ENCODE peak calls at places on chromosomes 5 and 9, in eight cellular contexts. One of them, this sample, is unnamed.

GRCh38 chr9:97271292-97271691 is 36.2 kb upstream of the CCDC180 start:
- DNase-seq in hepatic stellate cell: no peak
- DNase-seq in iPS-NIHi11: no peak
- DNase-seq in central memory CD4-positive, alpha-beta T cell: no peak
- DNase-seq in stimulated activated CD8-positive, alpha-beta memory T cell treated with anti-CD3 and anti-CD28 coated beads, Interleukin-12 subunit alpha, Interleukin-12 subunit beta, amount 100 ng/mL, for 1 hour: no peak
- DNase-seq in NCI-H1105 treated with DMSO at 0.1 percent for 48 hours: no peak
- DNase-seq in esophagus squamous epithelium: no peak
- DNase-seq in HEK293T: no peak
- DNase-seq in this sample: no peak

GRCh38 chr9:124574944-124575343 is 67.7 kb upstream of the NR5A1 start:
- DNase-seq in hepatic stellate cell: peak; percentile 16
- DNase-seq in iPS-NIHi11: no peak
- DNase-seq in central memory CD4-positive, alpha-beta T cell: no peak
- DNase-seq in stimulated activated CD8-positive, alpha-beta memory T cell treated with anti-CD3 and anti-CD28 coated beads, Interleukin-12 subunit alpha, Interleukin-12 subunit beta, amount 100 ng/mL, for 1 hour: no peak
- DNase-seq in NCI-H1105 treated with DMSO at 0.1 percent for 48 hours: no peak
- DNase-seq in esophagus squamous epithelium: no peak
- DNase-seq in HEK293T: no peak
- DNase-seq in this sample: no peak

GRCh38 chr9:92715488-92716231 is 45.7 kb upstream of the IPPK start:
- DNase-seq in hepatic stellate cell: no peak
- DNase-seq in iPS-NIHi11: no peak
- DNase-seq in central memory CD4-positive, alpha-beta T cell: no peak
- DNase-seq in stimulated activated CD8-positive, alpha-beta memory T cell treated with anti-CD3 and anti-CD28 coated beads, Interleukin-12 subunit alpha, Interleukin-12 subunit beta, amount 100 ng/mL, for 1 hour: no peak
- DNase-seq in NCI-H1105 treated with DMSO at 0.1 percent for 48 hours: no peak
- DNase-seq in esophagus squamous epithelium: no peak
- DNase-seq in HEK293T: no peak
- DNase-seq in this sample: no peak

GRCh38 chr9:131836021-131836420 is 96.1 kb upstream of the RAPGEF1 start:
- DNase-seq in hepatic stellate cell: no peak
- DNase-seq in iPS-NIHi11: no peak
- DNase-seq in central memory CD4-positive, alpha-beta T cell: no peak
- DNase-seq in stimulated activated CD8-positive, alpha-beta memory T cell treated with anti-CD3 and anti-CD28 coated beads, Interleukin-12 subunit alpha, Interleukin-12 subunit beta, amount 100 ng/mL, for 1 hour: no peak
- DNase-seq in NCI-H1105 treated with DMSO at 0.1 percent for 48 hours: no peak
- DNase-seq in esophagus squamous epithelium: no peak
- DNase-seq in HEK293T: no peak
- DNase-seq in this sample: no peak

GRCh38 chr5:133316346-133317343 is 264.8 kb downstream of the HSPA4 start:
- DNase-seq in hepatic stellate cell: no peak
- DNase-seq in iPS-NIHi11: peak; percentile 56
- DNase-seq in central memory CD4-positive, alpha-beta T cell: no peak
- DNase-seq in stimulated activated CD8-positive, alpha-beta memory T cell treated with anti-CD3 and anti-CD28 coated beads, Interleukin-12 subunit alpha, Interleukin-12 subunit beta, amount 100 ng/mL, for 1 hour: no peak
- DNase-seq in NCI-H1105 treated with DMSO at 0.1 percent for 48 hours: no peak
- DNase-seq in esophagus squamous epithelium: no peak
- DNase-seq in HEK293T: peak; percentile 50
- DNase-seq in this sample: no peak

GRCh38 chr9:73780916-73781315 is 629.3 kb downstream of the ANXA1 start:
- DNase-seq in hepatic stellate cell: no peak
- DNase-seq in iPS-NIHi11: no peak
- DNase-seq in central memory CD4-positive, alpha-beta T cell: no peak
- DNase-seq in stimulated activated CD8-positive, alpha-beta memory T cell treated with anti-CD3 and anti-CD28 coated beads, Interleukin-12 subunit alpha, Interleukin-12 subunit beta, amount 100 ng/mL, for 1 hour: no peak
- DNase-seq in NCI-H1105 treated with DMSO at 0.1 percent for 48 hours: no peak
- DNase-seq in esophagus squamous epithelium: no peak
- DNase-seq in HEK293T: no peak
- DNase-seq in this sample: no peak

GRCh38 chr9:105911104-105911911 is 217.0 kb downstream of the TMEM38B start:
- DNase-seq in hepatic stellate cell: no peak
- DNase-seq in iPS-NIHi11: peak; percentile 57
- DNase-seq in central memory CD4-positive, alpha-beta T cell: no peak
- DNase-seq in stimulated activated CD8-positive, alpha-beta memory T cell treated with anti-CD3 and anti-CD28 coated beads, Interleukin-12 subunit alpha, Interleukin-12 subunit beta, amount 100 ng/mL, for 1 hour: no peak
- DNase-seq in NCI-H1105 treated with DMSO at 0.1 percent for 48 hours: no peak
- DNase-seq in esophagus squamous epithelium: no peak
- DNase-seq in HEK293T: no peak
- DNase-seq in this sample: no peak

GRCh38 chr5:157558681-157559080 is 16.9 kb downstream of the ADAM19 start:
- DNase-seq in hepatic stellate cell: no peak
- DNase-seq in iPS-NIHi11: no peak
- DNase-seq in central memory CD4-positive, alpha-beta T cell: no peak
- DNase-seq in stimulated activated CD8-positive, alpha-beta memory T cell treated with anti-CD3 and anti-CD28 coated beads, Interleukin-12 subunit alpha, Interleukin-12 subunit beta, amount 100 ng/mL, for 1 hour: no peak
- DNase-seq in NCI-H1105 treated with DMSO at 0.1 percent for 48 hours: no peak
- DNase-seq in esophagus squamous epithelium: no peak
- DNase-seq in HEK293T: no peak
- DNase-seq in this sample: no peak

GRCh38 chr5:57650360-57651069 is 167.9 kb upstream of the ACTBL2 start:
- DNase-seq in hepatic stellate cell: peak; percentile 14
- DNase-seq in iPS-NIHi11: peak; percentile 57
- DNase-seq in central memory CD4-positive, alpha-beta T cell: no peak
- DNase-seq in stimulated activated CD8-positive, alpha-beta memory T cell treated with anti-CD3 and anti-CD28 coated beads, Interleukin-12 subunit alpha, Interleukin-12 subunit beta, amount 100 ng/mL, for 1 hour: no peak
- DNase-seq in NCI-H1105 treated with DMSO at 0.1 percent for 48 hours: no peak
- DNase-seq in esophagus squamous epithelium: no peak
- DNase-seq in HEK293T: peak; percentile 40
- DNase-seq in this sample: no peak

GRCh38 chr9:1647776-1648175 is 367.4 kb upstream of the SMARCA2 start:
- DNase-seq in hepatic stellate cell: no peak
- DNase-seq in iPS-NIHi11: no peak
- DNase-seq in central memory CD4-positive, alpha-beta T cell: no peak
- DNase-seq in stimulated activated CD8-positive, alpha-beta memory T cell treated with anti-CD3 and anti-CD28 coated beads, Interleukin-12 subunit alpha, Interleukin-12 subunit beta, amount 100 ng/mL, for 1 hour: no peak
- DNase-seq in NCI-H1105 treated with DMSO at 0.1 percent for 48 hours: no peak
- DNase-seq in esophagus squamous epithelium: no peak
- DNase-seq in HEK293T: no peak
- DNase-seq in this sample: no peak

GRCh38 chr5:18745591-18745987 is 1111.3 kb downstream of the TAF11L14 start:
- DNase-seq in hepatic stellate cell: no peak
- DNase-seq in iPS-NIHi11: no peak
- DNase-seq in central memory CD4-positive, alpha-beta T cell: no peak
- DNase-seq in stimulated activated CD8-positive, alpha-beta memory T cell treated with anti-CD3 and anti-CD28 coated beads, Interleukin-12 subunit alpha, Interleukin-12 subunit beta, amount 100 ng/mL, for 1 hour: no peak
- DNase-seq in NCI-H1105 treated with DMSO at 0.1 percent for 48 hours: peak; percentile 43
- DNase-seq in esophagus squamous epithelium: no peak
- DNase-seq in HEK293T: no peak
- DNase-seq in this sample: no peak

GRCh38 chr9:86359480-86359879 is 5.3 kb upstream of the TUT7 start:
- DNase-seq in hepatic stellate cell: no peak
- DNase-seq in iPS-NIHi11: no peak
- DNase-seq in central memory CD4-positive, alpha-beta T cell: no peak
- DNase-seq in stimulated activated CD8-positive, alpha-beta memory T cell treated with anti-CD3 and anti-CD28 coated beads, Interleukin-12 subunit alpha, Interleukin-12 subunit beta, amount 100 ng/mL, for 1 hour: no peak
- DNase-seq in NCI-H1105 treated with DMSO at 0.1 percent for 48 hours: no peak
- DNase-seq in esophagus squamous epithelium: no peak
- DNase-seq in HEK293T: no peak
- DNase-seq in this sample: no peak

GRCh38 chr5:139971202-139971725 is 71.8 kb downstream of the NRG2 start:
- DNase-seq in hepatic stellate cell: no peak
- DNase-seq in iPS-NIHi11: no peak
- DNase-seq in central memory CD4-positive, alpha-beta T cell: no peak
- DNase-seq in stimulated activated CD8-positive, alpha-beta memory T cell treated with anti-CD3 and anti-CD28 coated beads, Interleukin-12 subunit alpha, Interleukin-12 subunit beta, amount 100 ng/mL, for 1 hour: no peak
- DNase-seq in NCI-H1105 treated with DMSO at 0.1 percent for 48 hours: no peak
- DNase-seq in esophagus squamous epithelium: no peak
- DNase-seq in HEK293T: no peak
- DNase-seq in this sample: no peak

GRCh38 chr9:93649610-93650261 is 73.4 kb downstream of the PHF2 start:
- DNase-seq in hepatic stellate cell: no peak
- DNase-seq in iPS-NIHi11: no peak
- DNase-seq in central memory CD4-positive, alpha-beta T cell: no peak
- DNase-seq in stimulated activated CD8-positive, alpha-beta memory T cell treated with anti-CD3 and anti-CD28 coated beads, Interleukin-12 subunit alpha, Interleukin-12 subunit beta, amount 100 ng/mL, for 1 hour: no peak
- DNase-seq in NCI-H1105 treated with DMSO at 0.1 percent for 48 hours: no peak
- DNase-seq in esophagus squamous epithelium: no peak
- DNase-seq in HEK293T: no peak
- DNase-seq in this sample: no peak

GRCh38 chr5:68233075-68233474 is 17.5 kb downstream of the PIK3R1 start:
- DNase-seq in hepatic stellate cell: no peak
- DNase-seq in iPS-NIHi11: no peak
- DNase-seq in central memory CD4-positive, alpha-beta T cell: no peak
- DNase-seq in stimulated activated CD8-positive, alpha-beta memory T cell treated with anti-CD3 and anti-CD28 coated beads, Interleukin-12 subunit alpha, Interleukin-12 subunit beta, amount 100 ng/mL, for 1 hour: no peak
- DNase-seq in NCI-H1105 treated with DMSO at 0.1 percent for 48 hours: no peak
- DNase-seq in esophagus squamous epithelium: no peak
- DNase-seq in HEK293T: no peak
- DNase-seq in this sample: no peak

GRCh38 chr5:35160486-35161116 is 69.7 kb downstream of the PRLR start:
- DNase-seq in hepatic stellate cell: no peak
- DNase-seq in iPS-NIHi11: no peak
- DNase-seq in central memory CD4-positive, alpha-beta T cell: no peak
- DNase-seq in stimulated activated CD8-positive, alpha-beta memory T cell treated with anti-CD3 and anti-CD28 coated beads, Interleukin-12 subunit alpha, Interleukin-12 subunit beta, amount 100 ng/mL, for 1 hour: no peak
- DNase-seq in NCI-H1105 treated with DMSO at 0.1 percent for 48 hours: no peak
- DNase-seq in esophagus squamous epithelium: no peak
- DNase-seq in HEK293T: no peak
- DNase-seq in this sample: no peak

GRCh38 chr9:28234899-28235277 is 661.6 kb upstream of the C9orf72 start:
- DNase-seq in hepatic stellate cell: no peak
- DNase-seq in iPS-NIHi11: no peak
- DNase-seq in central memory CD4-positive, alpha-beta T cell: no peak
- DNase-seq in stimulated activated CD8-positive, alpha-beta memory T cell treated with anti-CD3 and anti-CD28 coated beads, Interleukin-12 subunit alpha, Interleukin-12 subunit beta, amount 100 ng/mL, for 1 hour: no peak
- DNase-seq in NCI-H1105 treated with DMSO at 0.1 percent for 48 hours: no peak
- DNase-seq in esophagus squamous epithelium: no peak
- DNase-seq in HEK293T: no peak
- DNase-seq in this sample: no peak

GRCh38 chr5:149517461-149518122 is 33.6 kb downstream of the CSNK1A1 start:
- DNase-seq in hepatic stellate cell: no peak
- DNase-seq in iPS-NIHi11: no peak
- DNase-seq in central memory CD4-positive, alpha-beta T cell: no peak
- DNase-seq in stimulated activated CD8-positive, alpha-beta memory T cell treated with anti-CD3 and anti-CD28 coated beads, Interleukin-12 subunit alpha, Interleukin-12 subunit beta, amount 100 ng/mL, for 1 hour: no peak
- DNase-seq in NCI-H1105 treated with DMSO at 0.1 percent for 48 hours: no peak
- DNase-seq in esophagus squamous epithelium: no peak
- DNase-seq in HEK293T: no peak
- DNase-seq in this sample: no peak

GRCh38 chr9:130872058-130872453 is 24.6 kb downstream of the QRFP start:
- DNase-seq in hepatic stellate cell: no peak
- DNase-seq in iPS-NIHi11: no peak
- DNase-seq in central memory CD4-positive, alpha-beta T cell: no peak
- DNase-seq in stimulated activated CD8-positive, alpha-beta memory T cell treated with anti-CD3 and anti-CD28 coated beads, Interleukin-12 subunit alpha, Interleukin-12 subunit beta, amount 100 ng/mL, for 1 hour: no peak
- DNase-seq in NCI-H1105 treated with DMSO at 0.1 percent for 48 hours: no peak
- DNase-seq in esophagus squamous epithelium: no peak
- DNase-seq in HEK293T: no peak
- DNase-seq in this sample: no peak

GRCh38 chr5:156394642-156395393 is 67.9 kb downstream of the SGCD start:
- DNase-seq in hepatic stellate cell: no peak
- DNase-seq in iPS-NIHi11: no peak
- DNase-seq in central memory CD4-positive, alpha-beta T cell: no peak
- DNase-seq in stimulated activated CD8-positive, alpha-beta memory T cell treated with anti-CD3 and anti-CD28 coated beads, Interleukin-12 subunit alpha, Interleukin-12 subunit beta, amount 100 ng/mL, for 1 hour: no peak
- DNase-seq in NCI-H1105 treated with DMSO at 0.1 percent for 48 hours: no peak
- DNase-seq in esophagus squamous epithelium: no peak
- DNase-seq in HEK293T: no peak
- DNase-seq in this sample: no peak

GRCh38 chr9:2838356-2838983 is 5.4 kb downstream of the PUM3 start:
- DNase-seq in hepatic stellate cell: no peak
- DNase-seq in iPS-NIHi11: no peak
- DNase-seq in central memory CD4-positive, alpha-beta T cell: no peak
- DNase-seq in stimulated activated CD8-positive, alpha-beta memory T cell treated with anti-CD3 and anti-CD28 coated beads, Interleukin-12 subunit alpha, Interleukin-12 subunit beta, amount 100 ng/mL, for 1 hour: no peak
- DNase-seq in NCI-H1105 treated with DMSO at 0.1 percent for 48 hours: no peak
- DNase-seq in esophagus squamous epithelium: no peak
- DNase-seq in HEK293T: no peak
- DNase-seq in this sample: no peak

GRCh38 chr9:132506907-132507669 is 75.3 kb upstream of the BARHL1 start:
- DNase-seq in hepatic stellate cell: no peak
- DNase-seq in iPS-NIHi11: no peak
- DNase-seq in central memory CD4-positive, alpha-beta T cell: no peak
- DNase-seq in stimulated activated CD8-positive, alpha-beta memory T cell treated with anti-CD3 and anti-CD28 coated beads, Interleukin-12 subunit alpha, Interleukin-12 subunit beta, amount 100 ng/mL, for 1 hour: no peak
- DNase-seq in NCI-H1105 treated with DMSO at 0.1 percent for 48 hours: no peak
- DNase-seq in esophagus squamous epithelium: no peak
- DNase-seq in HEK293T: no peak
- DNase-seq in this sample: no peak

GRCh38 chr5:133907075-133907474 is 61.4 kb downstream of the C5orf15 start:
- DNase-seq in hepatic stellate cell: no peak
- DNase-seq in iPS-NIHi11: no peak
- DNase-seq in central memory CD4-positive, alpha-beta T cell: no peak
- DNase-seq in stimulated activated CD8-positive, alpha-beta memory T cell treated with anti-CD3 and anti-CD28 coated beads, Interleukin-12 subunit alpha, Interleukin-12 subunit beta, amount 100 ng/mL, for 1 hour: no peak
- DNase-seq in NCI-H1105 treated with DMSO at 0.1 percent for 48 hours: peak; percentile 29
- DNase-seq in esophagus squamous epithelium: no peak
- DNase-seq in HEK293T: no peak
- DNase-seq in this sample: no peak

GRCh38 chr5:175059687-175060194 is 335.4 kb downstream of the MSX2 start:
- DNase-seq in hepatic stellate cell: no peak
- DNase-seq in iPS-NIHi11: peak; percentile 84
- DNase-seq in central memory CD4-positive, alpha-beta T cell: no peak
- DNase-seq in stimulated activated CD8-positive, alpha-beta memory T cell treated with anti-CD3 and anti-CD28 coated beads, Interleukin-12 subunit alpha, Interleukin-12 subunit beta, amount 100 ng/mL, for 1 hour: no peak
- DNase-seq in NCI-H1105 treated with DMSO at 0.1 percent for 48 hours: peak; percentile 74
- DNase-seq in esophagus squamous epithelium: no peak
- DNase-seq in HEK293T: peak; percentile 38
- DNase-seq in this sample: no peak

GRCh38 chr5:114999176-114999575 is 170.5 kb downstream of the TRIM36 start:
- DNase-seq in hepatic stellate cell: no peak
- DNase-seq in iPS-NIHi11: no peak
- DNase-seq in central memory CD4-positive, alpha-beta T cell: no peak
- DNase-seq in stimulated activated CD8-positive, alpha-beta memory T cell treated with anti-CD3 and anti-CD28 coated beads, Interleukin-12 subunit alpha, Interleukin-12 subunit beta, amount 100 ng/mL, for 1 hour: no peak
- DNase-seq in NCI-H1105 treated with DMSO at 0.1 percent for 48 hours: no peak
- DNase-seq in esophagus squamous epithelium: no peak
- DNase-seq in HEK293T: no peak
- DNase-seq in this sample: no peak

GRCh38 chr9:91117959-91118651 is 243.6 kb downstream of the AUH start:
- DNase-seq in hepatic stellate cell: peak; percentile 86
- DNase-seq in iPS-NIHi11: peak; percentile 69
- DNase-seq in central memory CD4-positive, alpha-beta T cell: no peak
- DNase-seq in stimulated activated CD8-positive, alpha-beta memory T cell treated with anti-CD3 and anti-CD28 coated beads, Interleukin-12 subunit alpha, Interleukin-12 subunit beta, amount 100 ng/mL, for 1 hour: no peak
- DNase-seq in NCI-H1105 treated with DMSO at 0.1 percent for 48 hours: peak; percentile 61
- DNase-seq in esophagus squamous epithelium: no peak
- DNase-seq in HEK293T: no peak
- DNase-seq in this sample: peak; percentile 28

GRCh38 chr5:115522832-115523365 is 21.7 kb downstream of the FEM1C start:
- DNase-seq in hepatic stellate cell: no peak
- DNase-seq in iPS-NIHi11: no peak
- DNase-seq in central memory CD4-positive, alpha-beta T cell: no peak
- DNase-seq in stimulated activated CD8-positive, alpha-beta memory T cell treated with anti-CD3 and anti-CD28 coated beads, Interleukin-12 subunit alpha, Interleukin-12 subunit beta, amount 100 ng/mL, for 1 hour: no peak
- DNase-seq in NCI-H1105 treated with DMSO at 0.1 percent for 48 hours: no peak
- DNase-seq in esophagus squamous epithelium: no peak
- DNase-seq in HEK293T: no peak
- DNase-seq in this sample: no peak